ENCODE peak calls at places on chromosome 1, in nine cellular contexts. A, T, B, W, M, P, E, K and J are unnamed samples.

GRCh38 chr1:229165327-229165726 is 105.6 kb upstream of the RAB4A start:
- DNase-seq in A (no peak), T (no peak), B (no peak), W (no peak), M (no peak), P (no peak), E (no peak), K (no peak), J (no peak)

GRCh38 chr1:24074817-24075725 is 36.9 kb downstream of the MYOM3 start:
- DNase-seq in A (no peak), T (no peak), B (no peak), W (no peak), M (no peak), P (no peak), E (no peak), K (no peak), J (no peak)

GRCh38 chr1:180951186-180951745 is 38.6 kb downstream of the KIAA1614 start:
- DNase-seq in A (no peak), T (no peak), B (no peak), W (no peak), M (no peak), P (no peak), E (no peak), K (no peak), J (no peak)

GRCh38 chr1:112402682-112403643 is 6.9 kb downstream of the CTTNBP2NL start:
- DNase-seq in A (no peak), T (no peak), B (no peak), W (no peak), M (no peak), P (no peak), E (no peak), K (peak), J (no peak)

GRCh38 chr1:184075040-184076029 is 23.8 kb downstream of the TSEN15 start:
- DNase-seq in A (peak), T (no peak), B (peak), W (no peak), M (no peak), P (peak), E (peak), K (peak), J (no peak)

GRCh38 chr1:175218786-175219447 is 26.3 kb upstream of the KIAA0040 start:
- DNase-seq in A (no peak), T (no peak), B (no peak), W (no peak), M (no peak), P (no peak), E (no peak), K (no peak), J (no peak)

GRCh38 chr1:153985341-153985912 is 712 bp downstream of the RAB13 start:
- DNase-seq in A (peak), T (no peak), B (no peak), W (no peak), M (no peak), P (peak), E (no peak), K (peak), J (no peak)

GRCh38 chr1:221174598-221174997 is 295.4 kb downstream of the HLX start:
- DNase-seq in A (no peak), T (no peak), B (no peak), W (no peak), M (no peak), P (peak), E (peak), K (no peak), J (no peak)

GRCh38 chr1:50750021-50750619 is 209.9 kb downstream of the FAF1 start:
- DNase-seq in A (peak), T (no peak), B (no peak), W (no peak), M (no peak), P (peak), E (no peak), K (peak), J (no peak)

GRCh38 chr1:151831605-151832004 is at the start of gene RORC:
- DNase-seq in A (no peak), T (no peak), B (no peak), W (no peak), M (no peak), P (no peak), E (no peak), K (no peak), J (no peak)

GRCh38 chr1:202578001-202578500 is 132.2 kb downstream of the SYT2 start:
- DNase-seq in A (no peak), T (no peak), B (no peak), W (no peak), M (no peak), P (peak), E (no peak), K (peak), J (no peak)

GRCh38 chr1:218384576-218384975 is 39.4 kb downstream of the TGFB2 start:
- DNase-seq in A (peak), T (no peak), B (no peak), W (no peak), M (no peak), P (no peak), E (peak), K (peak), J (no peak)